ENCODE peak calls at places on chromosomes 2 and 18, in seven cellular contexts. R is thoracic aorta, I is cardiac muscle cell, D is tibial artery, J is PC-9, K is body of pancreas, O is breast epithelium. P is an unnamed sample.

GRCh38 chr2:45052388-45052928 is 43.2 kb upstream of the SIX2 start:
- DNase-seq in K (no peak), D (no peak), I (no peak), J (no peak), R (no peak), O (no peak), P (no peak)

GRCh38 chr2:20880221-20880771 is 57.4 kb upstream of the LDAH start:
- DNase-seq in I (no peak), O (no peak), D (no peak), J (peak; percentile 41), K (no peak), R (no peak), P (no peak)

GRCh38 chr18:75226301-75226955 is 15.8 kb downstream of the TSHZ1 start:
- DNase-seq in I (peak; percentile 13), R (no peak), J (no peak), K (no peak), O (no peak), D (no peak), P (no peak)

GRCh38 chr2:8620611-8621382 is 61.1 kb upstream of the ID2 start:
- DNase-seq in D (no peak), R (no peak), I (peak; percentile 91), K (no peak), O (no peak), J (no peak), P (no peak)

GRCh38 chr2:179991344-179991743 is 15.8 kb downstream of the CWC22 start:
- DNase-seq in J (no peak), O (no peak), R (no peak), D (no peak), I (peak; percentile 10), K (no peak), P (no peak)

GRCh38 chr18:24536326-24536725 is 75.9 kb downstream of the HRH4 start:
- DNase-seq in R (no peak), J (no peak), D (no peak), I (no peak), O (no peak), K (no peak), P (no peak)

GRCh38 chr18:10422731-10423130 is 31.7 kb upstream of the APCDD1 start:
- DNase-seq in J (no peak), I (no peak), R (no peak), D (no peak), K (no peak), O (no peak), P (no peak)

GRCh38 chr2:84187258-84187657 is 271.8 kb downstream of the SUCLG1 start:
- DNase-seq in I (no peak), J (no peak), K (no peak), D (no peak), R (no peak), O (no peak), P (no peak)

GRCh38 chr18:58180738-58181353 is 136.8 kb downstream of the NEDD4L start:
- DNase-seq in K (peak; percentile 65), D (peak; percentile 34), I (peak; percentile 58), O (peak; percentile 50), R (no peak), J (peak; percentile 43), P (no peak)

GRCh38 chr2:218991674-218992168 is 1.5 kb downstream of the CRYBA2 start:
- DNase-seq in D (no peak), J (no peak), R (no peak), I (peak; percentile 54), O (no peak), K (no peak), P (no peak)

GRCh38 chr2:121721926-121722325 is 14.7 kb downstream of the NIFK start:
- DNase-seq in I (peak; percentile 67), R (no peak), D (no peak), O (no peak), K (no peak), J (peak; percentile 64), P (no peak)

GRCh38 chr2:2523395-2524339 is 192.6 kb upstream of the MYT1L start:
- DNase-seq in J (no peak), O (no peak), I (no peak), R (no peak), K (no peak), D (no peak), P (no peak)
- H3K4me3 ChIP-seq in J (no peak overlapping the region), O (no peak overlapping the region), I (no peak overlapping the region), R (no peak overlapping the region), K (no peak overlapping the region), D (no peak overlapping the region), P (no peak overlapping the region)

DNA sequence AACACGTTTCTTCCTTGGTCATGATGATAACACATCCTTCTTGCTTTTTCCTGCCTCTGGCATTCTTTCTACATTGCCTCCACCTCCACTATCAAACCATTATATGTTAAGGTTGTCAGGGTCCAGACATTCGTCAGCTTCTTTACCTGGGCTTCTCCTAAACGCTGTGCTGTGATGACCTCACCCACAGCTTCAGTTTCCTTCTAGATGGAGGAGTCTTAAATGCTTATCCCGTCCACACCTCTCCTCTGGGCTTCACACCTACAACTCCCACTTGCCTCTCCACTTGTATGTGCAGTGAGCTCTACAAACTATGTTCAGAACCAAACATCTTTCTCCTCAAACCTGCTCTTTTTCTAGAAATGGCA is 666 bp upstream of the STAT1 start:
- DNase-seq in O (no peak), D (no peak), J (no peak), R (no peak), K (no peak), I (no peak), P (no peak)
- H3K4me1 ChIP-seq in O (peaks cover 6% of the 10 kb centered on the region), D (peaks cover 34% of the 10 kb centered on the region), J (peaks cover 4% of the 10 kb centered on the region), R (peaks cover 16% of the 10 kb centered on the region), K (peaks cover 38% of the 10 kb centered on the region), I (peaks cover 7% of the 10 kb centered on the region), P (peaks cover 25% of the 10 kb centered on the region)

DNA sequence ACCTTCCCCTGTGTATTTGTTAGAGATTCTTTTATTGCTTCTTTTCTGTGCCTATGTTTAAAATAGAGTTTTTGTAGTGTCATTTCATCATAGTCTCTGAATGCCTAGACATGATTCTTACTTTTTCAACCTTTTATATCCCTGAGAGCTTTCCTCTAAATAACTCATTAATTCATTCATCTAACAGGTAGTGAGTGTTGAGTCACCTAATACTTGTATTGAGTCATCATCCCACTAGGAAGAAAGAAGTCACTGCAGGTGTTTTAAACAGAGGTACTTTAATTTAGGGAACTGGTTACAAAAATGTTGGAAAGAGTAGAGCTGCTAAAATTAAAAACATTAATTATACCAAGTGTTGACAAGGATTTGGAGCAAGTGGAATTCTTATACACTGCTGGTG is 18.5 kb upstream of the NMS start:
- DNase-seq in I (no peak), K (no peak), R (no peak), J (no peak), O (no peak), D (no peak), P (no peak)
- H3K4me3 ChIP-seq in I (no peak overlapping the region), K (no peak overlapping the region), R (no peak overlapping the region), J (no peak overlapping the region), O (no peak overlapping the region), D (no peak overlapping the region), P (no peak overlapping the region)

GRCh38 chr18:8478166-8478967 is 130.9 kb upstream of the RAB12 start:
- DNase-seq in D (no peak), I (peak; percentile 62), O (no peak), R (no peak), K (peak; percentile 57), J (no peak), P (no peak)
- H3K4me1 ChIP-seq in D (no peaks in the 10 kb centered on the region), I (no peaks in the 10 kb centered on the region), O (no peaks in the 10 kb centered on the region), R (no peaks in the 10 kb centered on the region), K (no peaks in the 10 kb centered on the region), J (no peaks in the 10 kb centered on the region), P (no peaks in the 10 kb centered on the region)